ENCODE peak calls at places on chromosomes 5 and 9, in ten cellular contexts. One of them, this sample, is unnamed.

GRCh38 chr5:103393131-103393754 is 134.7 kb downstream of the MACIR start:
- DNase-seq in kidney: no peak
- DNase-seq in CD8-positive, alpha-beta memory T cell: no peak
- DNase-seq in GM19239: no peak
- DNase-seq in stomach: no peak
- DNase-seq in iPS-NIHi11: peak; percentile 44
- DNase-seq in NCI-H2029: no peak
- DNase-seq in HFF-Myc: peak; percentile 58
- DNase-seq in AG10803: peak; percentile 89
- DNase-seq in germinal center: no peak
- DNase-seq in this sample: no peak

GRCh38 chr5:137938358-137939138 is 49.3 kb downstream of the PKD2L2 start:
- DNase-seq in kidney: no peak
- DNase-seq in CD8-positive, alpha-beta memory T cell: no peak
- DNase-seq in GM19239: no peak
- DNase-seq in stomach: no peak
- DNase-seq in iPS-NIHi11: no peak
- DNase-seq in NCI-H2029: no peak
- DNase-seq in HFF-Myc: no peak
- DNase-seq in AG10803: no peak
- DNase-seq in germinal center: no peak
- DNase-seq in this sample: no peak

GRCh38 chr9:35680331-35681105 is 6.8 kb downstream of the CA9 start:
- DNase-seq in kidney: no peak
- DNase-seq in CD8-positive, alpha-beta memory T cell: no peak
- DNase-seq in GM19239: peak; percentile 44
- DNase-seq in stomach: peak; percentile 78
- DNase-seq in iPS-NIHi11: peak; percentile 58
- DNase-seq in NCI-H2029: no peak
- DNase-seq in HFF-Myc: no peak
- DNase-seq in AG10803: no peak
- DNase-seq in germinal center: peak; percentile 74
- DNase-seq in this sample: no peak

GRCh38 chr5:60505796-60506195 is 194.2 kb downstream of the DEPDC1B start:
- DNase-seq in kidney: no peak
- DNase-seq in CD8-positive, alpha-beta memory T cell: no peak
- DNase-seq in GM19239: no peak
- DNase-seq in stomach: no peak
- DNase-seq in iPS-NIHi11: no peak
- DNase-seq in NCI-H2029: no peak
- DNase-seq in HFF-Myc: no peak
- DNase-seq in AG10803: no peak
- DNase-seq in germinal center: no peak
- DNase-seq in this sample: no peak

GRCh38 chr5:158869092-158869491 is 230.6 kb downstream of the EBF1 start:
- DNase-seq in kidney: no peak
- DNase-seq in CD8-positive, alpha-beta memory T cell: no peak
- DNase-seq in GM19239: no peak
- DNase-seq in stomach: no peak
- DNase-seq in iPS-NIHi11: peak; percentile 45
- DNase-seq in NCI-H2029: no peak
- DNase-seq in HFF-Myc: no peak
- DNase-seq in AG10803: no peak
- DNase-seq in germinal center: no peak
- DNase-seq in this sample: no peak

GRCh38 chr9:33287087-33287490 is 3.2 kb upstream of the NFX1 start:
- DNase-seq in kidney: no peak
- DNase-seq in CD8-positive, alpha-beta memory T cell: no peak
- DNase-seq in GM19239: no peak
- DNase-seq in stomach: peak; percentile 55
- DNase-seq in iPS-NIHi11: peak; percentile 63
- DNase-seq in NCI-H2029: peak; percentile 83
- DNase-seq in HFF-Myc: peak; percentile 52
- DNase-seq in AG10803: peak; percentile 78
- DNase-seq in germinal center: peak; percentile 81
- DNase-seq in this sample: no peak

GRCh38 chr5:171706736-171707440 is 78.7 kb upstream of the SMIM23 start:
- DNase-seq in kidney: no peak
- DNase-seq in CD8-positive, alpha-beta memory T cell: no peak
- DNase-seq in GM19239: no peak
- DNase-seq in stomach: no peak
- DNase-seq in iPS-NIHi11: no peak
- DNase-seq in NCI-H2029: no peak
- DNase-seq in HFF-Myc: no peak
- DNase-seq in AG10803: no peak
- DNase-seq in germinal center: no peak
- DNase-seq in this sample: no peak

GRCh38 chr5:157322581-157322980 is 56.7 kb downstream of the CYFIP2 start:
- DNase-seq in kidney: no peak
- DNase-seq in CD8-positive, alpha-beta memory T cell: no peak
- DNase-seq in GM19239: no peak
- DNase-seq in stomach: no peak
- DNase-seq in iPS-NIHi11: no peak
- DNase-seq in NCI-H2029: no peak
- DNase-seq in HFF-Myc: no peak
- DNase-seq in AG10803: no peak
- DNase-seq in germinal center: no peak
- DNase-seq in this sample: no peak

GRCh38 chr5:33299621-33300208 is 141.1 kb upstream of the TARS1 start:
- DNase-seq in kidney: no peak
- DNase-seq in CD8-positive, alpha-beta memory T cell: no peak
- DNase-seq in GM19239: no peak
- DNase-seq in stomach: no peak
- DNase-seq in iPS-NIHi11: no peak
- DNase-seq in NCI-H2029: no peak
- DNase-seq in HFF-Myc: no peak
- DNase-seq in AG10803: peak; percentile 80
- DNase-seq in germinal center: no peak
- DNase-seq in this sample: no peak

GRCh38 chr5:106454050-106454449 is 1216.7 kb downstream of the EFNA5 start:
- DNase-seq in kidney: no peak
- DNase-seq in CD8-positive, alpha-beta memory T cell: no peak
- DNase-seq in GM19239: no peak
- DNase-seq in stomach: no peak
- DNase-seq in iPS-NIHi11: no peak
- DNase-seq in NCI-H2029: no peak
- DNase-seq in HFF-Myc: no peak
- DNase-seq in AG10803: no peak
- DNase-seq in germinal center: no peak
- DNase-seq in this sample: no peak

This sample was measured in effector CD8-positive, alpha-beta T cell.